ENCODE peak calls at places on chromosomes 4 and X, in nine cellular contexts. F is testis, Q is tibial nerve, G is esophagus muscularis mucosa, X is stomach, Y is suprapubic skin, B is Peyer's patch, W is adrenal gland, A is gastrocnemius medialis. U is an unnamed sample.

GRCh38 chr4:7831330-7831729 is 108.3 kb downstream of the AFAP1 start:
- DNase-seq in Q (no peak), B (no peak), X (no peak), A (peak; percentile 58), G (no peak), F (no peak), Y (no peak), W (no peak), U (no peak)

GRCh38 chrX:123736333-123736921 is 3.6 kb upstream of the THOC2 start:
- DNase-seq in B (no peak), G (no peak), X (no peak), Y (no peak), W (no peak), F (no peak), A (no peak), Q (no peak), U (no peak)

GRCh38 chrX:23803931-23804381 is 21.0 kb downstream of the SAT1 start:
- DNase-seq in G (no peak), X (peak; percentile 46), B (no peak), W (peak; percentile 46), F (peak; percentile 34), A (no peak), Q (no peak), Y (no peak), U (peak; percentile 51)

GRCh38 chr4:71944956-71945355 is 86.8 kb upstream of the NPFFR2 start:
- DNase-seq in X (no peak), Q (no peak), B (no peak), W (no peak), Y (no peak), A (no peak), G (no peak), F (no peak), U (no peak)

GRCh38 chrX:131812847-131813825 is 210.0 kb upstream of the STK26 start:
- DNase-seq in G (no peak), Q (peak; percentile 24), Y (no peak), F (no peak), X (peak; percentile 76), A (no peak), B (no peak), W (peak; percentile 19), U (peak; percentile 63)

GRCh38 chrX:2691543-2692220 is 587 bp downstream of the CD99 start:
- DNase-seq in B (peak; percentile 71), F (peak; percentile 72), Q (peak; percentile 51), Y (peak; percentile 87), W (peak; percentile 59), X (peak; percentile 29), G (no peak), A (peak; percentile 74), U (peak; percentile 61)

GRCh38 chr4:118417325-118417724 is 64.5 kb upstream of the PRSS12 start:
- DNase-seq in Q (no peak), A (no peak), G (no peak), B (no peak), X (no peak), F (no peak), W (no peak), Y (no peak), U (no peak)

GRCh38 chr4:113012776-113013175 is 36.7 kb upstream of the ANK2 start:
- DNase-seq in X (no peak), B (no peak), W (no peak), G (no peak), Q (no peak), A (no peak), Y (no peak), F (no peak), U (no peak)

GRCh38 chrX:86051741-86052140 is 4.4 kb upstream of the CHM start:
- DNase-seq in X (no peak), W (no peak), F (no peak), Y (no peak), B (no peak), G (no peak), A (no peak), Q (no peak), U (no peak)

GRCh38 chr4:112270643-112271484 is 14.8 kb downstream of the TIFA start:
- DNase-seq in B (no peak), G (no peak), X (no peak), W (no peak), Q (no peak), F (no peak), Y (no peak), A (no peak), U (no peak)

GRCh38 chrX:151458824-151459223 is 61.8 kb downstream of the VMA21 start:
- DNase-seq in B (no peak), G (no peak), Y (no peak), F (no peak), A (no peak), Q (no peak), W (no peak), X (no peak), U (no peak)

GRCh38 chrX:132086717-132087116 is 41.1 kb downstream of the FRMD7 start:
- DNase-seq in G (no peak), X (no peak), Y (no peak), F (no peak), B (no peak), W (no peak), Q (no peak), A (no peak), U (no peak)

GRCh38 chrX:25523574-25523973 is 507.8 kb upstream of the ARX start:
- DNase-seq in X (no peak), W (peak; percentile 28), A (no peak), F (peak; percentile 36), B (no peak), Q (no peak), Y (no peak), G (no peak), U (no peak)

GRCh38 chr4:87011340-87012034 is 76.7 kb downstream of the AFF1 start:
- DNase-seq in W (peak; percentile 60), F (no peak), G (no peak), Y (no peak), A (no peak), Q (no peak), X (no peak), B (no peak), U (no peak)

GRCh38 chrX:64427787-64428186 is 32.5 kb upstream of the MTMR8 start:
- DNase-seq in W (no peak), B (no peak), F (no peak), Y (no peak), X (no peak), A (no peak), G (no peak), Q (no peak), U (no peak)

GRCh38 chrX:96407043-96407442 is 277.6 kb upstream of the DIAPH2 start:
- DNase-seq in W (peak; percentile 32), Q (peak; percentile 10), F (peak; percentile 60), A (no peak), B (peak; percentile 42), X (peak; percentile 51), G (no peak), Y (no peak), U (peak; percentile 36)

GRCh38 chrX:9859711-9860555 is 73.7 kb downstream of the SHROOM2 start:
- DNase-seq in A (no peak), Y (no peak), X (no peak), G (no peak), B (no peak), F (no peak), Q (no peak), W (no peak), U (no peak)

GRCh38 chr4:38488891-38489861 is 174.8 kb upstream of the KLF3 start:
- DNase-seq in F (no peak), Q (no peak), Y (no peak), W (no peak), X (no peak), A (no peak), G (peak; percentile 75), B (no peak), U (no peak)
- H3K4me3 ChIP-seq in F (no peak overlapping the region), Q (no peak overlapping the region), Y (no peak overlapping the region), W (no peak overlapping the region), X (no peak overlapping the region), A (no peak overlapping the region), G (no peak overlapping the region), B (no peak overlapping the region), U (no peak overlapping the region)

DNA sequence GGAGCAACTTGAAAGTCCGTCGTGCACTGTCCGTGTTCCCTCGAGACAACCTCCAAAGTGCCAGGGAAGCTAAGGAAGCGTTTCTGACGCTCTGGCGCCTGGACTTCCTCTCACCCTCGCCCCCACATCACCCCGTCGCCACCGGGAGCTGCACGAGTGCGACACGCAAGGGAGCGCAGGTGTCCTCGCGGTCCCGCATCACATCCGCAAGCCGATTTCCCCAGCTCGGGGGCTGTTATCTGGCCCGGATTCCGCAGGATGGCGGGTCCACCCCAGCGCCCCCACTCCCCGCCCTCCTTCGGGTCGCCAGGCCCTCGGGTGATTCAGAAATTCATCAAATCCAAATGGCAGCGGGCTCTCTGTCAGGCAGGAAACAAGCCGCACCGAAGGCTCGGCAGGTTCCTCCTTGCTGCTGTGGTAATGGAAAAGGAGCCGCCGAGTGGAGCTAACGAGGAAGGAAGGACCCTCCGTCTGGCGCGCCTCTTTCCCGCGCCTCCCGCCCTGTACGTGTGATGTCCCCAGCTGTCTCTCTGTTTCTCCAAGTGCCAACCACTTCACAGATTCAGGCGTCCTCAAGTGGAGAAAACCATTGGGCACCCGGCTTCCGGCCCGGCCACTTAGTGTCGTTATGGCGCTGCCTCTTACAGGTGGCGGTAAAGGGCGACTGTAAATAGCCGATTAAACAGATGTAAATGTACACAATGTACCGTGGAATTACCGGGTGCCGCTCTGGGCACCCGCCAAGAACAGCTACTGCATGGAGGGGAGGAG is 901 bp upstream of the SETD7 start:
- DNase-seq in X (peak; percentile 85), A (peak; percentile 58), W (peak; percentile 61), F (peak; percentile 79), Q (peak; percentile 49), B (peak; percentile 79), Y (peak; percentile 82), G (no peak), U (peak; percentile 76)
- TF ChIP-seq POLR2A in X (no peak), A (no peak), W (no peak), F (no peak), Q (peak; percentile 12), B (peak; percentile 46), Y (no peak), G (no peak), U (no peak)

DNA sequence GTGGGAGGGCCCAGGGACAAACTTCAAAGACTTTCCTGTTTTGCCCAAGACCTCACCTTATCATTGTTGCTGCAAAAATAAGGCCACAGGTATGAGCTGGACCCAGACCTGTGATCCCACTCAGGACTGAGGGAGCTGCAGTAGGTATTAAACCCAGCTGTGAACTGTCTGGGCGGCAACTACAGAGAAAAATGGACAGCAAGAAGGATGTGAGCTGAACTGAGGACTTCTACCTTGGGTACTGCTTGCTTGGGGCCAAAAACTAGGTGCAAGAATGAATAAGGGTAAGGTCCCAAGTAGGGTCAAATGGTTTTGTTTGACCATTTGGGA is 17.8 kb upstream of the GABRA4 start:
- DNase-seq in Y (no peak), G (no peak), W (no peak), B (no peak), Q (no peak), A (no peak), X (no peak), F (no peak), U (no peak)
- H3K27ac ChIP-seq in Y (no peak overlapping the region), G (no peak overlapping the region), W (no peak overlapping the region), B (no peak overlapping the region), Q (no peak overlapping the region), A (no peak overlapping the region), X (no peak overlapping the region), F (no peak overlapping the region), U (no peak overlapping the region)

GRCh38 chr4:4666693-4667642 is 125.1 kb upstream of the STX18 start:
- DNase-seq in G (no peak), A (no peak), F (no peak), W (no peak), Y (no peak), B (no peak), Q (no peak), X (no peak), U (no peak)
- H3K4me3 ChIP-seq in G (no peak overlapping the region), A (no peak overlapping the region), F (no peak overlapping the region), W (no peak overlapping the region), Y (no peak overlapping the region), B (no peak overlapping the region), Q (no peak overlapping the region), X (no peak overlapping the region), U (no peak overlapping the region)